ENCODE peak calls at places on chromosomes 16 and 17, in four cellular contexts. One of them, this sample, is unnamed.

GRCh38 chr17:383771-384621 is 31.4 kb upstream of the RPH3AL start:
- DNase-seq in A549: no peak
- DNase-seq in HepG2: no peak
- DNase-seq in K562: no peak
- DNase-seq in this sample: no peak

GRCh38 chr16:11306997-11307638 is 26.0 kb upstream of the PRM1 start:
- DNase-seq in K562: no peak
- DNase-seq in HepG2: peak
- DNase-seq in A549: no peak
- DNase-seq in this sample: no peak

GRCh38 chr17:74780443-74781238 is 4.5 kb upstream of the NAT9 start:
- DNase-seq in A549: peak
- DNase-seq in HepG2: peak
- DNase-seq in K562: peak
- DNase-seq in this sample: no peak

GRCh38 chr17:13560935-13561334 is 40.8 kb downstream of the HS3ST3A1 start:
- DNase-seq in K562: no peak
- DNase-seq in HepG2: no peak
- DNase-seq in A549: no peak
- DNase-seq in this sample: no peak

GRCh38 chr17:70059649-70060048 is 15.4 kb upstream of the KCNJ16 start:
- DNase-seq in K562: no peak
- DNase-seq in A549: no peak
- DNase-seq in HepG2: no peak
- DNase-seq in this sample: no peak

GRCh38 chr17:68182940-68183551 is 64.8 kb upstream of the AMZ2 start:
- DNase-seq in HepG2: peak
- DNase-seq in A549: no peak
- DNase-seq in K562: peak
- DNase-seq in this sample: no peak

GRCh38 chr17:40099627-40100418 is 566 bp downstream of the NR1D1 start:
- DNase-seq in A549: no peak
- DNase-seq in HepG2: no peak
- DNase-seq in K562: no peak
- DNase-seq in this sample: no peak

GRCh38 chr16:84933774-84934571 is 77.4 kb downstream of the ZDHHC7 start:
- DNase-seq in K562: peak
- DNase-seq in HepG2: peak
- DNase-seq in A549: no peak
- DNase-seq in this sample: no peak

GRCh38 chr16:4561565-4561964 is 5.4 kb downstream of the C16orf96 start:
- DNase-seq in HepG2: no peak
- DNase-seq in K562: peak
- DNase-seq in A549: no peak
- DNase-seq in this sample: no peak

DNA sequence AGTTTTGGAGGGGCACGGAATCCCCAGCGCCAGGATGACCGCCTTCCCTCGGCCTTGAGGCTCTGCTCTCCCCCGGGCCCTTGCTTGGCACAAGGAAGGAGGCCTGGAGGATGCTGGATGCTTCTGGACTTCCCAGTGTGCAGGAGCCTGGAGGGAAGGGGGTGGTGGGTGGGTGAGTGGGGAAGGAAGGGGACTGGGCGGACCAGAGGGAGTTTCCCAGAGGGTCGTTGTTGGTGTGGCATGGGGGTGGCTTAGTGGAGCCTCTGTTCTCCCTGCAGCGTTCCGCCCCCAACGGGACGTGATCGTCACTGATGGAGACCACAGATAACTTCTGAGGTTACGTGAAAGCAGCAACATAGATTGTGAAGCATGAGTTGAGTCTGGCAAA is 140.0 kb downstream of the IRF8 start:
- DNase-seq in A549: no peak
- DNase-seq in K562: no peak
- DNase-seq in HepG2: no peak
- DNase-seq in this sample: no peak
- TF ChIP-seq RNF2 in A549: no peak
- TF ChIP-seq RNF2 in K562: no peak
- TF ChIP-seq RNF2 in HepG2: no peak
- TF ChIP-seq RNF2 in this sample: no peak

GRCh38 chr17:31052187-31052889 is 42.4 kb upstream of the NF1 start:
- DNase-seq in HepG2: peak
- DNase-seq in A549: peak
- DNase-seq in K562: peak
- DNase-seq in this sample: no peak
- TF ChIP-seq RNF2 in HepG2: no peak
- TF ChIP-seq RNF2 in A549: no peak
- TF ChIP-seq RNF2 in K562: peak
- TF ChIP-seq RNF2 in this sample: no peak

DNA sequence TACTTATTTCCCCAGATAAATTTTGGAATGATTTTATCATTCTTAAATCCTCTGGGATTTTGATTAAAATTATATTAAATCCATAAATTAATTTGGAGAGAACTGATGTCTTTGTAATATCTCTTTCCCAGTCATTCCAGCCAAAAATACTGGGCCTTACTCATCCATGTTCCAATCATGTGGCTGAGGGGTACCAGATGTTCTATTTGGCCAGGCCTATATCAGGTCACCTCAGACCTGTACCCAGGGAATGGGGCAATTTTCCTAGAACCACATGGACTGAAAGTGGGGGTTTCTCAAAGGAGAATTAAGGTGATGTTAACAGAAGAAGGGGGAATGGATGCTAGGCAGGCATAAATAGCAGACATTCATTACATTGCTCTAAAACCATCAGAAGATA is 7.5 kb downstream of the SNTB2 start:
- DNase-seq in HepG2: no peak
- DNase-seq in A549: no peak
- DNase-seq in K562: no peak
- DNase-seq in this sample: no peak
- TF ChIP-seq RNF2 in HepG2: no peak
- TF ChIP-seq RNF2 in A549: no peak
- TF ChIP-seq RNF2 in K562: no peak
- TF ChIP-seq RNF2 in this sample: no peak

GRCh38 chr17:81273698-81274470 is 21.2 kb downstream of the SLC38A10 start:
- DNase-seq in K562: no peak
- DNase-seq in A549: no peak
- DNase-seq in HepG2: no peak
- DNase-seq in this sample: no peak
- TF ChIP-seq RNF2 in K562: no peak
- TF ChIP-seq RNF2 in A549: no peak
- TF ChIP-seq RNF2 in HepG2: no peak
- TF ChIP-seq RNF2 in this sample: no peak

GRCh38 chr16:67800252-67801046 is 5.9 kb downstream of the RANBP10 start:
- DNase-seq in HepG2: no peak
- DNase-seq in K562: no peak
- DNase-seq in A549: no peak
- DNase-seq in this sample: no peak
- TF ChIP-seq RNF2 in HepG2: no peak
- TF ChIP-seq RNF2 in K562: no peak
- TF ChIP-seq RNF2 in A549: no peak
- TF ChIP-seq RNF2 in this sample: no peak

DNA sequence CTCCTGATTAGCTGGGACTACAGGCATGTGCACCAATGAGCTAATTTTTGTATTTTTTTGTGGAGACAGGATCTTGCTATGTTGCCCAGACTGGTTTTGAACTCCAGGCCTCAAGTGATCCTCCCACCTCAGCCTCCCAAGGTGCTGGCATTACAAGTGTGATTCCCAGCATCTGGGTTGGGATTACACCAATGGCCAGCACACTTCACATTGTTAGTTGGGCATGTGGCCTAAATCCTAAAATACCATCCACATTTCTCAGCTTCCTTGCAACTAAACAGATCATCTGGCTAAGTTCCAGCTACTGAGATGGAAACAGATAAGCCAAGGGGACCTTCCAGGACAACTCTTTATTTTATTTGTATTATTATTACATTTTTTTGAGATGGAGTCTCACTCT is 9.9 kb downstream of the RABEP2 start:
- DNase-seq in A549: peak
- DNase-seq in HepG2: no peak
- DNase-seq in K562: peak
- DNase-seq in this sample: no peak
- TF ChIP-seq RNF2 in A549: no peak
- TF ChIP-seq RNF2 in HepG2: no peak
- TF ChIP-seq RNF2 in K562: no peak
- TF ChIP-seq RNF2 in this sample: no peak

GRCh38 chr17:77212081-77212832 is 71.5 kb downstream of the SEC14L1 start:
- DNase-seq in HepG2: no peak
- DNase-seq in K562: no peak
- DNase-seq in A549: no peak
- DNase-seq in this sample: no peak

GRCh38 chr17:77210331-77210730 is 69.6 kb downstream of the SEC14L1 start:
- DNase-seq in K562: no peak
- DNase-seq in HepG2: no peak
- DNase-seq in A549: no peak
- DNase-seq in this sample: no peak

GRCh38 chr17:77209330-77209748 is 68.6 kb downstream of the SEC14L1 start:
- DNase-seq in HepG2: peak
- DNase-seq in K562: no peak
- DNase-seq in A549: no peak
- DNase-seq in this sample: no peak

GRCh38 chr17:77211681-77212080 is 70.9 kb downstream of the SEC14L1 start:
- DNase-seq in A549: no peak
- DNase-seq in HepG2: no peak
- DNase-seq in K562: no peak
- DNase-seq in this sample: no peak

DNA sequence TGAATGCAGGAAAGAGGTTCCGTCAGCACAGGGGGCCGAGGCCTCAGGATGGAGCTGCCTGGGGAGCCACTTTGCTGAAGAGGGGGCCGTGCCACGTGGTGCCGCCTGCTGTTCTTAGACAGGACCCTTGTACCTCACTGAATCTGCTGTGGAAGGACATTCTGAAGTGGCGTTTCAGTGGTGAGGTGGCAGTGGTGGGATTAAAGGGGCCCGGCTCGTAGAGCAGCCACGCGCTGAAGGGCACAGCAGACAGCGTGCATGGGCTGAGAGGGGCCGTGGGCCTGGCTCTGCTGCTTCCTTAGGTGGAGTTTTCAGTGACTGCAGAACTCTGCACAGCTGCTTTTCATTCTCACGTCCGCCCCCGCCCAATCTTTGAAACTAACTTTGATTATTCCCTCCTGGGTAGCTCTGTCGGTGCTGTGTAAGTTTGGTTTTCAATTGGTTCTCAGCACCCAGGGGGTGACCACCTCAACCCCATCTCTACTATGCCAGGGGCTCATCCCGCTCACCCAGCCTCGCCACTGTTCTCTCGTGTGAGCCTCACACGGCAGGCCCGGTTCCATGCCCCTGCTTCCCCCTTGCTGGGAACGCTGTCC is 70.3 kb downstream of the SEC14L1 start:
- DNase-seq in A549: no peak
- DNase-seq in HepG2: no peak
- DNase-seq in K562: no peak
- DNase-seq in this sample: no peak
- TF ChIP-seq RNF2 in A549: no peak
- TF ChIP-seq RNF2 in HepG2: no peak
- TF ChIP-seq RNF2 in K562: no peak
- TF ChIP-seq RNF2 in this sample: no peak

This sample was measured in H1.